ENCODE peak calls at places on chromosome 13, in ten cellular contexts. T is neural progenitor cell; O is psoas muscle; I is endodermal cell; N is left ventricle myocardium inferior; Z is heart right ventricle; X is ascending aorta; D is ovary; B is tibial artery; K is CD8-positive, alpha-beta T cell. E is an unnamed sample.

GRCh38 chr13:106916329-106916728 is 348.4 kb upstream of the ARGLU1 start:
- DNase-seq in T (no peak), O (no peak), I (no peak), N (no peak), Z (no peak), X (no peak), D (no peak), B (no peak), K (no peak), E (no peak)

GRCh38 chr13:48534911-48535501 is 2.1 kb upstream of the RCBTB2 start:
- DNase-seq in T (no peak), O (no peak), I (no peak), N (no peak), Z (no peak), X (no peak), D (no peak), B (no peak), K (no peak), E (no peak)

GRCh38 chr13:24267283-24267682 is 42.1 kb upstream of the C1QTNF9 start:
- DNase-seq in T (no peak), O (no peak), I (no peak), N (no peak), Z (peak; percentile 27), X (no peak), D (no peak), B (no peak), K (no peak), E (no peak)

GRCh38 chr13:114135731-114136171 is 3.3 kb upstream of the RASA3 start:
- DNase-seq in T (no peak), O (no peak), I (peak; percentile 70), N (no peak), Z (no peak), X (no peak), D (no peak), B (no peak), K (no peak), E (no peak)

GRCh38 chr13:80814541-80814940 is 473.6 kb upstream of the SPRY2 start:
- DNase-seq in T (no peak), O (no peak), I (no peak), N (no peak), Z (no peak), X (no peak), D (no peak), B (no peak), K (no peak), E (no peak)

GRCh38 chr13:54232700-54233099 is 1204.1 kb downstream of the OLFM4 start:
- DNase-seq in T (no peak), O (no peak), I (no peak), N (no peak), Z (no peak), X (no peak), D (no peak), B (no peak), K (no peak), E (no peak)

GRCh38 chr13:20848944-20849343 is 53.6 kb downstream of the XPO4 start:
- DNase-seq in T (no peak), O (no peak), I (no peak), N (no peak), Z (no peak), X (no peak), D (no peak), B (no peak), K (no peak), E (no peak)

GRCh38 chr13:114281351-114282142 is at the start of gene UPF3A:
- DNase-seq in T (peak; percentile 96), O (peak; percentile 91), I (peak; percentile 98), N (peak; percentile 93), Z (peak; percentile 94), X (peak; percentile 55), D (peak; percentile 95), B (peak; percentile 89), K (peak; percentile 83), E (peak; percentile 92)

GRCh38 chr13:35711909-35712308 is 235.4 kb upstream of the MAB21L1 start:
- DNase-seq in T (no peak), O (no peak), I (peak; percentile 29), N (no peak), Z (no peak), X (no peak), D (no peak), B (no peak), K (no peak), E (no peak)

GRCh38 chr13:77136902-77137420 is 110.0 kb upstream of the FBXL3 start:
- DNase-seq in T (no peak), O (no peak), I (no peak), N (no peak), Z (no peak), X (no peak), D (no peak), B (no peak), K (no peak), E (no peak)

GRCh38 chr13:77828815-77829214 is 89.8 kb downstream of the EDNRB start:
- DNase-seq in T (no peak), O (no peak), I (no peak), N (no peak), Z (no peak), X (no peak), D (no peak), B (no peak), K (no peak), E (no peak)

GRCh38 chr13:86446311-86446710 is 647.1 kb upstream of the SLITRK6 start:
- DNase-seq in T (peak; percentile 33), O (no peak), I (peak; percentile 78), N (no peak), Z (no peak), X (no peak), D (no peak), B (peak; percentile 26), K (no peak), E (no peak)

GRCh38 chr13:34853161-34853560 is 88.9 kb upstream of the NBEA start:
- DNase-seq in T (no peak), O (no peak), I (no peak), N (no peak), Z (no peak), X (no peak), D (no peak), B (no peak), K (no peak), E (no peak)

GRCh38 chr13:50133277-50133953 is 118.2 kb downstream of the KCNRG start:
- DNase-seq in T (peak; percentile 49), O (no peak), I (peak; percentile 74), N (no peak), Z (no peak), X (no peak), D (no peak), B (no peak), K (no peak), E (no peak)

GRCh38 chr13:61180245-61180644 is 235.4 kb downstream of the PCDH20 start:
- DNase-seq in T (no peak), O (no peak), I (no peak), N (no peak), Z (no peak), X (no peak), D (no peak), B (no peak), K (no peak), E (no peak)

GRCh38 chr13:54361460-54361859 is 1332.8 kb downstream of the OLFM4 start:
- DNase-seq in T (no peak), O (no peak), I (no peak), N (no peak), Z (no peak), X (no peak), D (no peak), B (no peak), K (no peak), E (no peak)

GRCh38 chr13:62483774-62484173 is 1068.1 kb upstream of the PCDH20 start:
- DNase-seq in T (peak; percentile 35), O (no peak), I (no peak), N (no peak), Z (no peak), X (no peak), D (no peak), B (no peak), K (no peak), E (no peak)

GRCh38 chr13:109744512-109745051 is 41.8 kb downstream of the IRS2 start:
- DNase-seq in T (no peak), O (peak; percentile 32), I (peak; percentile 38), N (peak; percentile 56), Z (peak; percentile 59), X (no peak), D (peak; percentile 82), B (no peak), K (no peak), E (no peak)

GRCh38 chr13:89212186-89212585 is 1541.0 kb downstream of the SLITRK5 start:
- DNase-seq in T (no peak), O (no peak), I (no peak), N (no peak), Z (no peak), X (no peak), D (no peak), B (no peak), K (no peak), E (no peak)

DNA sequence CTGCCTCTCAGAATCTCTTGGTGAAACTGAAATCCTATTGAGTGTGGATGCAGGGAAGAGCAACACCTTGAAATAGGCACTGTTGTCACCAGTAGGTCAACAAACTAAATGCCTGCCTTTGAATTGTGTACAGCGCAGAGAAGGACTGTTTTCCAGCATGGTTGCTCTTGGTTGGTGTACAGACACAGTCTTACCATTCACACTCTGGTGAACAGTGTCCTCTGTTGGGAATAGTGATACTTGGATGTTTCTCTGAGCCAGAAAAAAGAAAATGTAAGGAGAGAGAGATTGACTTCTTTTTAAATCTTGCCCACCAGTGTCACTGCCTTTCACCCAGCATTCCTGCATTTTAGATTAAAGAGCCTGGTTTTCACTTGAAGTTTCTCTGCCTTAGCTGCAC is 179.7 kb downstream of the STK24 start:
- DNase-seq in T (no peak), O (no peak), I (no peak), N (no peak), Z (no peak), X (no peak), D (no peak), B (no peak), K (no peak), E (no peak)
- TF ChIP-seq CTCF in T (peak; percentile 14), O (peak; percentile 29), I (no peak), N (peak; percentile 49), Z (no peak), X (peak; percentile 16), D (no peak), B (peak; percentile 42), K (no peak), E (no peak)

GRCh38 chr13:44277459-44277858 is 96.2 kb upstream of the SERP2 start:
- DNase-seq in T (no peak), O (no peak), I (no peak), N (no peak), Z (no peak), X (no peak), D (no peak), B (no peak), K (no peak), E (no peak)
- H3K4me1 ChIP-seq in T (no peaks in the 10 kb centered on the region), O (peaks cover 15% of the 10 kb centered on the region), I (no peaks in the 10 kb centered on the region), N (peaks cover 38% of the 10 kb centered on the region), Z (peaks cover 5% of the 10 kb centered on the region), X (peaks cover 25% of the 10 kb centered on the region), D (peaks cover 8% of the 10 kb centered on the region), B (peaks cover 19% of the 10 kb centered on the region), K (peaks cover 35% of the 10 kb centered on the region), E (peaks cover 25% of the 10 kb centered on the region)

GRCh38 chr13:28865312-28865711 is 45.2 kb downstream of the MTUS2 start:
- DNase-seq in T (no peak), O (no peak), I (no peak), N (no peak), Z (no peak), X (no peak), D (no peak), B (no peak), K (no peak), E (no peak)
- H3K4me3 ChIP-seq in T (no peak overlapping the region), O (no peak overlapping the region), I (no peak overlapping the region), N (no peak overlapping the region), Z (no peak overlapping the region), X (no peak overlapping the region), D (no peak overlapping the region), B (no peak overlapping the region), K (no peak overlapping the region), E (no peak overlapping the region)

GRCh38 chr13:102091231-102091630 is 310.6 kb downstream of the FGF14 start:
- DNase-seq in T (peak; percentile 72), O (no peak), I (peak; percentile 90), N (no peak), Z (no peak), X (no peak), D (no peak), B (no peak), K (no peak), E (no peak)
- TF ChIP-seq CTCF in T (peak; percentile 50), O (no peak), I (peak; percentile 90), N (no peak), Z (peak; percentile 15), X (no peak), D (no peak), B (no peak), K (no peak), E (no peak)